ENCODE peak calls at places on chromosomes 2 and 18, in eight cellular contexts. M is NT2/D1; Z is stimulated activated CD8-positive, alpha-beta memory T cell treated with anti-CD3 and anti-CD28 coated beads, Interleukin-15, amount 100 ng/mL, for 4 hours; R is H9; L is neural crest cell; T is GM10248; V is CD8-positive, alpha-beta memory T cell; W is NCI-H69. P is an unnamed sample.
A peak's percentile ranks its signal among the peaks of the same experiment; 100 is the strongest.

GRCh38 chr2:158518083-158518482 is 61.3 kb downstream of the PKP4 start:
- DNase-seq in M (no peak), Z (no peak), R (no peak), L (no peak), T (no peak), V (no peak), W (peak; percentile 24), P (no peak)

GRCh38 chr18:54269924-54270844 is 867 bp downstream of the POLI start:
- DNase-seq in M (peak; percentile 43), Z (peak; percentile 16), R (peak; percentile 86), L (no peak), T (peak; percentile 41), V (peak; percentile 54), W (peak; percentile 94), P (no peak)

GRCh38 chr2:217099561-217099960 is 239.7 kb upstream of the TNP1 start:
- DNase-seq in M (no peak), Z (no peak), R (no peak), L (no peak), T (no peak), V (no peak), W (peak; percentile 71), P (no peak)

GRCh38 chr2:145875011-145875410 is 1355.1 kb upstream of the ZEB2 start:
- DNase-seq in M (no peak), Z (no peak), R (no peak), L (no peak), T (no peak), V (no peak), W (no peak), P (no peak)

GRCh38 chr2:12824771-12825363 is 108.1 kb downstream of the TRIB2 start:
- DNase-seq in M (no peak), Z (no peak), R (no peak), L (no peak), T (no peak), V (no peak), W (no peak), P (no peak)

GRCh38 chr2:188291617-188292445 is at the start of gene GULP1:
- DNase-seq in M (peak; percentile 75), Z (no peak), R (peak; percentile 76), L (peak; percentile 74), T (peak; percentile 30), V (no peak), W (peak; percentile 87), P (no peak)

GRCh38 chr18:77433076-77433475 is 183.4 kb downstream of the GALR1 start:
- DNase-seq in M (no peak), Z (no peak), R (no peak), L (no peak), T (no peak), V (no peak), W (no peak), P (no peak)

GRCh38 chr2:57373530-57373929 is 673.1 kb upstream of the VRK2 start:
- DNase-seq in M (no peak), Z (no peak), R (no peak), L (no peak), T (no peak), V (no peak), W (no peak), P (no peak)

GRCh38 chr18:79791141-79791972 is 6.4 kb upstream of the KCNG2 start:
- DNase-seq in M (no peak), Z (no peak), R (no peak), L (no peak), T (no peak), V (no peak), W (no peak), P (no peak)

GRCh38 chr2:58156780-58157179 is 84.3 kb downstream of the FANCL start:
- DNase-seq in M (no peak), Z (no peak), R (no peak), L (no peak), T (no peak), V (no peak), W (no peak), P (no peak)